ENCODE peak calls at places on chromosomes 11 and 22, in seven cellular contexts. One of them, this sample, is unnamed.

GRCh38 chr22:37526376-37526775 is 7.2 kb upstream of the CARD10 start:
- DNase-seq in astrocyte of the cerebellum: no peak
- DNase-seq in cardiac fibroblast: peak
- DNase-seq in psoas muscle: no peak
- DNase-seq in neural progenitor cell: no peak
- DNase-seq in ascending aorta: no peak
- DNase-seq in cardiac muscle cell: peak
- DNase-seq in this sample: no peak

GRCh38 chr11:9276571-9276970 is 11.4 kb upstream of the DENND5A start:
- DNase-seq in astrocyte of the cerebellum: no peak
- DNase-seq in cardiac fibroblast: no peak
- DNase-seq in psoas muscle: no peak
- DNase-seq in neural progenitor cell: no peak
- DNase-seq in ascending aorta: no peak
- DNase-seq in cardiac muscle cell: no peak
- DNase-seq in this sample: no peak

GRCh38 chr22:28821452-28821851 is 21.1 kb upstream of the XBP1 start:
- DNase-seq in astrocyte of the cerebellum: no peak
- DNase-seq in cardiac fibroblast: no peak
- DNase-seq in psoas muscle: no peak
- DNase-seq in neural progenitor cell: no peak
- DNase-seq in ascending aorta: no peak
- DNase-seq in cardiac muscle cell: no peak
- DNase-seq in this sample: no peak

GRCh38 chr11:68651208-68651984 is 32.9 kb upstream of the GAL start:
- DNase-seq in astrocyte of the cerebellum: no peak
- DNase-seq in cardiac fibroblast: no peak
- DNase-seq in psoas muscle: peak
- DNase-seq in neural progenitor cell: no peak
- DNase-seq in ascending aorta: no peak
- DNase-seq in cardiac muscle cell: peak
- DNase-seq in this sample: no peak

GRCh38 chr22:50139843-50140415 is 30.6 kb upstream of the PANX2 start:
- DNase-seq in astrocyte of the cerebellum: no peak
- DNase-seq in cardiac fibroblast: no peak
- DNase-seq in psoas muscle: no peak
- DNase-seq in neural progenitor cell: no peak
- DNase-seq in ascending aorta: no peak
- DNase-seq in cardiac muscle cell: no peak
- DNase-seq in this sample: no peak

GRCh38 chr22:19811211-19811621 is 43.5 kb downstream of the GNB1L start:
- DNase-seq in astrocyte of the cerebellum: no peak
- DNase-seq in cardiac fibroblast: no peak
- DNase-seq in psoas muscle: no peak
- DNase-seq in neural progenitor cell: no peak
- DNase-seq in ascending aorta: no peak
- DNase-seq in cardiac muscle cell: no peak
- DNase-seq in this sample: no peak

GRCh38 chr11:73795925-73796632 is 8.4 kb downstream of the MRPL48 start:
- DNase-seq in astrocyte of the cerebellum: no peak
- DNase-seq in cardiac fibroblast: no peak
- DNase-seq in psoas muscle: peak
- DNase-seq in neural progenitor cell: peak
- DNase-seq in ascending aorta: no peak
- DNase-seq in cardiac muscle cell: no peak
- DNase-seq in this sample: no peak

GRCh38 chr11:63901660-63902059 is 15.3 kb downstream of the RCOR2 start:
- DNase-seq in astrocyte of the cerebellum: no peak
- DNase-seq in cardiac fibroblast: peak
- DNase-seq in psoas muscle: no peak
- DNase-seq in neural progenitor cell: no peak
- DNase-seq in ascending aorta: no peak
- DNase-seq in cardiac muscle cell: peak
- DNase-seq in this sample: no peak

GRCh38 chr11:87224486-87224885 is 186.8 kb downstream of the TMEM135 start:
- DNase-seq in astrocyte of the cerebellum: no peak
- DNase-seq in cardiac fibroblast: no peak
- DNase-seq in psoas muscle: no peak
- DNase-seq in neural progenitor cell: no peak
- DNase-seq in ascending aorta: no peak
- DNase-seq in cardiac muscle cell: no peak
- DNase-seq in this sample: no peak

GRCh38 chr11:67372232-67372992 is 986 bp downstream of the CLCF1 start:
- DNase-seq in astrocyte of the cerebellum: no peak
- DNase-seq in cardiac fibroblast: no peak
- DNase-seq in psoas muscle: no peak
- DNase-seq in neural progenitor cell: peak
- DNase-seq in ascending aorta: no peak
- DNase-seq in cardiac muscle cell: no peak
- DNase-seq in this sample: no peak

GRCh38 chr22:24121938-24122337 is 59.3 kb upstream of the SUSD2 start:
- DNase-seq in astrocyte of the cerebellum: no peak
- DNase-seq in cardiac fibroblast: no peak
- DNase-seq in psoas muscle: no peak
- DNase-seq in neural progenitor cell: no peak
- DNase-seq in ascending aorta: no peak
- DNase-seq in cardiac muscle cell: no peak
- DNase-seq in this sample: no peak

GRCh38 chr11:61694971-61695706 is 14.9 kb downstream of the DAGLA start:
- DNase-seq in astrocyte of the cerebellum: no peak
- DNase-seq in cardiac fibroblast: no peak
- DNase-seq in psoas muscle: peak
- DNase-seq in neural progenitor cell: peak
- DNase-seq in ascending aorta: no peak
- DNase-seq in cardiac muscle cell: no peak
- DNase-seq in this sample: no peak

GRCh38 chr11:76699461-76700091 is 29.0 kb upstream of the LRRC32 start:
- DNase-seq in astrocyte of the cerebellum: no peak
- DNase-seq in cardiac fibroblast: no peak
- DNase-seq in psoas muscle: no peak
- DNase-seq in neural progenitor cell: no peak
- DNase-seq in ascending aorta: no peak
- DNase-seq in cardiac muscle cell: no peak
- DNase-seq in this sample: no peak

GRCh38 chr11:107783121-107783520 is 71.3 kb upstream of the SLN start:
- DNase-seq in astrocyte of the cerebellum: no peak
- DNase-seq in cardiac fibroblast: no peak
- DNase-seq in psoas muscle: no peak
- DNase-seq in neural progenitor cell: no peak
- DNase-seq in ascending aorta: no peak
- DNase-seq in cardiac muscle cell: no peak
- DNase-seq in this sample: no peak

GRCh38 chr11:32231909-32232493 is 141.1 kb downstream of the RCN1 start:
- DNase-seq in astrocyte of the cerebellum: no peak
- DNase-seq in cardiac fibroblast: peak
- DNase-seq in psoas muscle: no peak
- DNase-seq in neural progenitor cell: peak
- DNase-seq in ascending aorta: no peak
- DNase-seq in cardiac muscle cell: peak
- DNase-seq in this sample: no peak

GRCh38 chr11:75780888-75781287 is 12.3 kb downstream of the DGAT2 start:
- DNase-seq in astrocyte of the cerebellum: no peak
- DNase-seq in cardiac fibroblast: no peak
- DNase-seq in psoas muscle: no peak
- DNase-seq in neural progenitor cell: no peak
- DNase-seq in ascending aorta: no peak
- DNase-seq in cardiac muscle cell: no peak
- DNase-seq in this sample: no peak

GRCh38 chr11:57633394-57634058 is 16.2 kb downstream of the YPEL4 start:
- DNase-seq in astrocyte of the cerebellum: no peak
- DNase-seq in cardiac fibroblast: no peak
- DNase-seq in psoas muscle: no peak
- DNase-seq in neural progenitor cell: no peak
- DNase-seq in ascending aorta: no peak
- DNase-seq in cardiac muscle cell: no peak
- DNase-seq in this sample: no peak

DNA sequence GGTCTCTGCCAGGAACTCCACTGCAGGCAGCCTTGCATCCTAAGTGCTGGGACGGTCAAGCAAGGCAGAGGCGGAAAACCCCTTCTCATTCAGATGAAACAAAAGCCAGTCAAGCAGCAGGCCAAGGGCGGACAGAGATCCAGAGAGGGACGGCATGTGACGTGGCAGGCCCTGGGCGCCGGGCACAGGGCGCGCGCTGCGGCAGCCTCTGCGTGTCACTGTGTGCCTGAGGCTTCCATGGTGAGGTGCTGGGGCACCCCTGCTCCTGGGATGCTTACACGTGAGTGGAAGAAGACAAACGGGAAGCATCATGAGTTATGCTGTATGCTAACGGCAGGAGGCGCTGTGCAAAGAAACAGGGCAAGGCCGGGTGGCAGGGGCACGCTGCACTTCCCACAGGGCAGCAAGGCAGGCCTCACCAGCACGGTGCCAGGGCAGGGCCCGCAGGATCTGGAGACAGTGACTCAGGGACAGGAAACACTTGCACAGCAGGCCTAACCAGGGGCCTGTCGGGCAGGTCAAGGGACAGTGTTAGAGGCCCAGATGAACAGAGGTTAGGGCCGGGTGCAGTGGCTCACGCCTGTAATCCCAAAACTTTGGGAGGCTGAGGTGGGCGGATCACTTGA is 6.1 kb downstream of the TOLLIP start:
- DNase-seq in astrocyte of the cerebellum: no peak
- DNase-seq in cardiac fibroblast: no peak
- DNase-seq in psoas muscle: no peak
- DNase-seq in neural progenitor cell: peak
- DNase-seq in ascending aorta: no peak
- DNase-seq in cardiac muscle cell: no peak
- DNase-seq in this sample: no peak
- TF ChIP-seq CTCF in astrocyte of the cerebellum: peak
- TF ChIP-seq CTCF in cardiac fibroblast: no peak
- TF ChIP-seq CTCF in psoas muscle: no peak
- TF ChIP-seq CTCF in neural progenitor cell: peak
- TF ChIP-seq CTCF in ascending aorta: no peak
- TF ChIP-seq CTCF in cardiac muscle cell: peak
- TF ChIP-seq CTCF in this sample: no peak

DNA sequence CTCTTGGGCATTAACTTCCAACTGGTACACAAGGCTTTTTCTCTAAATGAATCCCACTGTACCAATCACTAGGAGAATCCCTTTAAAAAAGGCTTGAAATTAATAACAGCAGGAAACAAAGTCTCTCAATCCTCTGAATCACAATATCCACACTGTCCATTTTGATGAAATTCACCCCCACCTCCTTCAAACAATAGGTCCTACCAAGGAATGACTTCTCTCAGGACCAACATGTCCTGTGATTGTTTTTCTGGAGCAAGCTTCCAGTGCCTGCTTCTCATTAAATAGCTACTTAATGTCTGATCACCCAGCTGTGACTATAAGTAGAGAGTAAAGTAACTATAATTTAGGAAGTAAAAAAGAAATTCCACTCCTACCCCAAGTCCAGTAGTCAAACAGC is 13.1 kb downstream of the NUMA1 start:
- DNase-seq in astrocyte of the cerebellum: no peak
- DNase-seq in cardiac fibroblast: no peak
- DNase-seq in psoas muscle: no peak
- DNase-seq in neural progenitor cell: no peak
- DNase-seq in ascending aorta: no peak
- DNase-seq in cardiac muscle cell: no peak
- DNase-seq in this sample: no peak
- TF ChIP-seq CTCF in astrocyte of the cerebellum: no peak
- TF ChIP-seq CTCF in cardiac fibroblast: no peak
- TF ChIP-seq CTCF in psoas muscle: no peak
- TF ChIP-seq CTCF in neural progenitor cell: no peak
- TF ChIP-seq CTCF in ascending aorta: no peak
- TF ChIP-seq CTCF in cardiac muscle cell: no peak
- TF ChIP-seq CTCF in this sample: no peak

DNA sequence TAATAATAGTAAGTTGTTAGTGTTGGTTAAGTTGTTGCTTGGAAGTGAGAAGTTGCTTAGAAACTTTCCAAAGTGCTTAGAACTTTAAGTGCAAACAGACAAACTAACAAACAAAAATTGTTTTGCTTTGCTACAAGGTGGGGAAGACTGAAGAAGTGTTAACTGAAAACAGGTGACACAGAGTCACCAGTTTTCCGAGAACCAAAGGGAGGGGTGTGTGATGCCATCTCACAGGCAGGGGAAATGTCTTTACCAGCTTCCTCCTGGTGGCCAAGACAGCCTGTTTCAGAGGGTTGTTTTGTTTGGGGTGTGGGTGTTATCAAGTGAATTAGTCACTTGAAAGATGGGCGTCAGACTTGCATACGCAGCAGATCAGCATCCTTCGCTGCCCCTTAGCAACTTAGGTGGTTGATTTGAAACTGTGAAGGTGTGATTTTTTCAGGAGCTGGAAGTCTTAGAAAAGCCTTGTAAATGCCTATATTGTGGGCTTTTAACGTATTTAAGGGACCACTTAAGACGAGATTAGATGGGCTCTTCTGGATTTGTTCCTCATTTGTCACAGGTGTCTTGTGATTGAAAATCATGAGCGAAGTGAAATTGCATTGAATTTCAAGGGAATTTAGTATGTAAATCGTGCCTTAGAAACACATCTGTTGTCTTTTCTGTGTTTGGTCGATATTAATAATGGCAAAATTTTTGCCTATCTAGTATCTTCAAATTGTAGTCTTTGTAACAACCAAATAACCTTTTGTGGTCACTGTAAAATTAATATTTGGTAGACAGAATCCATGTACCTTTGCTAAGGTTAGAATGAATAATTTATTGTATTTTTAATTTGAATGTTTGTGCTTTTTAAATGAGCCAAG is 2.7 kb downstream of the NEAT1 start:
- DNase-seq in astrocyte of the cerebellum: no peak
- DNase-seq in cardiac fibroblast: peak
- DNase-seq in psoas muscle: no peak
- DNase-seq in neural progenitor cell: peak
- DNase-seq in ascending aorta: no peak
- DNase-seq in cardiac muscle cell: peak
- DNase-seq in this sample: no peak
- TF ChIP-seq CTCF in astrocyte of the cerebellum: no peak
- TF ChIP-seq CTCF in cardiac fibroblast: no peak
- TF ChIP-seq CTCF in psoas muscle: peak
- TF ChIP-seq CTCF in neural progenitor cell: no peak
- TF ChIP-seq CTCF in ascending aorta: peak
- TF ChIP-seq CTCF in cardiac muscle cell: peak
- TF ChIP-seq CTCF in this sample: no peak

DNA sequence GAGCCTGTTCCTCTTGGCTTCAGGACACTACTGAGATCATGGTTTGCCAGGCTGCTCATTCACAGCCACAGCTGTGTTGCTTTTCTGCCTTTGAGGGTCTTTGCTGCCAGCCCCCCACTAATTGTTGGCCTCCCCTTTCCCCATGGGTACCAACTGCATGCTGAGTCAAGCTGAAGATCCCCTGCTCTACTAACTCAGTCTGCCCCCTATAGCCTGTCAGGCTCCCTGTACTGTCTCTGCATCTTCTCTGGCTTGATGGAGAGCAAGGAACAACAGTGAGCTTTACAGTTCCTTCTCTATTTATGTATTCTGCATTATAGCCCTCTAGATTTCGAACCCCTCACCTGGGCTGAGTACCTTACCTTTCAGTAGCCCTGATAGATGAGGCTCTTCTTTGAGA is 257.6 kb upstream of the CADM1 start:
- DNase-seq in astrocyte of the cerebellum: no peak
- DNase-seq in cardiac fibroblast: no peak
- DNase-seq in psoas muscle: no peak
- DNase-seq in neural progenitor cell: no peak
- DNase-seq in ascending aorta: no peak
- DNase-seq in cardiac muscle cell: no peak
- DNase-seq in this sample: no peak
- TF ChIP-seq CTCF in astrocyte of the cerebellum: no peak
- TF ChIP-seq CTCF in cardiac fibroblast: no peak
- TF ChIP-seq CTCF in psoas muscle: no peak
- TF ChIP-seq CTCF in neural progenitor cell: peak
- TF ChIP-seq CTCF in ascending aorta: no peak
- TF ChIP-seq CTCF in cardiac muscle cell: no peak
- TF ChIP-seq CTCF in this sample: no peak

This sample was measured in omental fat pad.